ENCODE peak calls at places on chromosomes 5 and 9, in ten cellular contexts. C, J, M, D, O, R, E, V, A and Z are unnamed samples.

GRCh38 chr9:113984639-113985380 is 93.3 kb downstream of the AMBP start:
- DNase-seq in C (no peak), J (no peak), M (no peak), D (no peak), O (no peak), R (no peak), E (no peak), V (no peak), A (no peak), Z (no peak)

GRCh38 chr5:142204219-142204618 is 95.6 kb downstream of the NDFIP1 start:
- DNase-seq in C (no peak), J (no peak), M (no peak), D (no peak), O (no peak), R (no peak), E (no peak), V (no peak), A (no peak), Z (no peak)

GRCh38 chr9:121434946-121435345 is 64.7 kb downstream of the GGTA1 start:
- DNase-seq in C (no peak), J (no peak), M (no peak), D (no peak), O (no peak), R (peak), E (no peak), V (no peak), A (no peak), Z (peak)

GRCh38 chr9:109775516-109775915 is 4.5 kb upstream of the PALM2AKAP2 start:
- DNase-seq in C (no peak), J (no peak), M (no peak), D (no peak), O (no peak), R (peak), E (no peak), V (no peak), A (no peak), Z (no peak)

GRCh38 chr9:71681708-71682268 is 86.5 kb downstream of the CEMIP2 start:
- DNase-seq in C (no peak), J (no peak), M (no peak), D (no peak), O (no peak), R (peak), E (no peak), V (no peak), A (no peak), Z (peak)

GRCh38 chr5:109038209-109038840 is 290.6 kb downstream of the FER start:
- DNase-seq in C (no peak), J (no peak), M (no peak), D (no peak), O (no peak), R (no peak), E (no peak), V (no peak), A (no peak), Z (no peak)

GRCh38 chr5:69502375-69503143 is 10.0 kb downstream of the OCLN start:
- DNase-seq in C (no peak), J (no peak), M (no peak), D (no peak), O (no peak), R (peak), E (no peak), V (no peak), A (no peak), Z (peak)

GRCh38 chr9:18385676-18386075 is 88.3 kb upstream of the ADAMTSL1 start:
- DNase-seq in C (no peak), J (no peak), M (no peak), D (no peak), O (no peak), R (peak), E (no peak), V (no peak), A (no peak), Z (no peak)

GRCh38 chr5:31889131-31889561 is 250.2 kb downstream of the PDZD2 start:
- DNase-seq in C (no peak), J (peak), M (no peak), D (no peak), O (no peak), R (peak), E (no peak), V (no peak), A (no peak), Z (no peak)

GRCh38 chr9:108543251-108543768 is 312.5 kb downstream of the ACTL7B start:
- DNase-seq in C (no peak), J (peak), M (no peak), D (no peak), O (no peak), R (peak), E (no peak), V (no peak), A (no peak), Z (no peak)

GRCh38 chr9:114072181-114073140 is 5.6 kb downstream of the AMBP start:
- DNase-seq in C (no peak), J (peak), M (peak), D (peak), O (no peak), R (peak), E (no peak), V (no peak), A (no peak), Z (no peak)

GRCh38 chr5:124746916-124747769 is 704 bp upstream of the ZNF608 start:
- DNase-seq in C (peak), J (peak), M (peak), D (peak), O (peak), R (peak), E (no peak), V (no peak), A (peak), Z (peak)

GRCh38 chr9:86035827-86036440 is 63.4 kb downstream of the GOLM1 start:
- DNase-seq in C (no peak), J (no peak), M (no peak), D (no peak), O (no peak), R (no peak), E (no peak), V (no peak), A (no peak), Z (no peak)

GRCh38 chr9:95024097-95024671 is 293.3 kb downstream of the FANCC start:
- DNase-seq in C (no peak), J (peak), M (no peak), D (no peak), O (no peak), R (no peak), E (no peak), V (no peak), A (no peak), Z (no peak)
- TF ChIP-seq CTCF in C (no peak), J (no peak), M (no peak), D (no peak), O (no peak), R (no peak), E (peak), V (no peak), A (no peak), Z (no peak)

GRCh38 chr5:172007795-172008465 is 1.5 kb upstream of the FBXW11 start:
- DNase-seq in C (no peak), J (no peak), M (no peak), D (no peak), O (no peak), R (peak), E (no peak), V (no peak), A (no peak), Z (peak)
- TF ChIP-seq CTCF in C (no peak), J (no peak), M (no peak), D (no peak), O (no peak), R (no peak), E (no peak), V (no peak), A (no peak), Z (no peak)

GRCh38 chr9:91949946-91950664 is at the start of gene ROR2:
- DNase-seq in C (peak), J (peak), M (peak), D (no peak), O (no peak), R (peak), E (no peak), V (peak), A (no peak), Z (no peak)
- TF ChIP-seq CTCF in C (peak), J (peak), M (peak), D (peak), O (no peak), R (peak), E (peak), V (no peak), A (peak), Z (peak)

GRCh38 chr5:98121036-98121936 is 652.2 kb upstream of the RGMB start:
- DNase-seq in C (no peak), J (peak), M (no peak), D (no peak), O (no peak), R (no peak), E (no peak), V (no peak), A (no peak), Z (no peak)
- TF ChIP-seq CTCF in C (no peak), J (peak), M (no peak), D (no peak), O (no peak), R (no peak), E (no peak), V (no peak), A (no peak), Z (no peak)

GRCh38 chr5:181223041-181223728 is at the start of gene TRIM41:
- DNase-seq in C (peak), J (peak), M (peak), D (peak), O (no peak), R (peak), E (peak), V (peak), A (peak), Z (peak)
- TF ChIP-seq CTCF in C (peak), J (peak), M (no peak), D (no peak), O (no peak), R (no peak), E (no peak), V (no peak), A (no peak), Z (peak)